ENCODE peak calls at places on chromosomes 16 and 17, in six cellular contexts. One of them, this sample, is unnamed.

GRCh38 chr16:80932725-80933124 is 74.0 kb downstream of the CMC2 start:
- DNase-seq in ascending aorta: peak
- DNase-seq in GM23338: peak
- DNase-seq in activated CD8-positive, alpha-beta T cell treated with anti-CD3 and anti-CD28 coated beads for 36 hours: no peak
- DNase-seq in T-helper 2 cell: no peak
- DNase-seq in brain microvascular endothelial cell: peak
- DNase-seq in this sample: no peak

GRCh38 chr17:6435968-6436367 is 1.0 kb upstream of the AIPL1 start:
- DNase-seq in ascending aorta: no peak
- DNase-seq in brain microvascular endothelial cell: peak
- DNase-seq in GM23338: peak
- DNase-seq in activated CD8-positive, alpha-beta T cell treated with anti-CD3 and anti-CD28 coated beads for 36 hours: peak
- DNase-seq in T-helper 2 cell: peak
- DNase-seq in this sample: peak

GRCh38 chr16:50763211-50763610 is 21.3 kb downstream of the CYLD start:
- DNase-seq in ascending aorta: no peak
- DNase-seq in GM23338: no peak
- DNase-seq in T-helper 2 cell: no peak
- DNase-seq in brain microvascular endothelial cell: no peak
- DNase-seq in activated CD8-positive, alpha-beta T cell treated with anti-CD3 and anti-CD28 coated beads for 36 hours: no peak
- DNase-seq in this sample: no peak

GRCh38 chr16:64469906-64470702 is 651.8 kb downstream of the CDH11 start:
- DNase-seq in brain microvascular endothelial cell: no peak
- DNase-seq in activated CD8-positive, alpha-beta T cell treated with anti-CD3 and anti-CD28 coated beads for 36 hours: no peak
- DNase-seq in ascending aorta: no peak
- DNase-seq in T-helper 2 cell: no peak
- DNase-seq in GM23338: no peak
- DNase-seq in this sample: no peak

GRCh38 chr16:64983983-64984382 is 137.9 kb downstream of the CDH11 start:
- DNase-seq in ascending aorta: no peak
- DNase-seq in GM23338: peak
- DNase-seq in activated CD8-positive, alpha-beta T cell treated with anti-CD3 and anti-CD28 coated beads for 36 hours: no peak
- DNase-seq in T-helper 2 cell: no peak
- DNase-seq in brain microvascular endothelial cell: peak
- DNase-seq in this sample: peak

GRCh38 chr17:28328325-28328724 is 6.9 kb downstream of the IFT20 start:
- DNase-seq in GM23338: no peak
- DNase-seq in T-helper 2 cell: no peak
- DNase-seq in activated CD8-positive, alpha-beta T cell treated with anti-CD3 and anti-CD28 coated beads for 36 hours: no peak
- DNase-seq in brain microvascular endothelial cell: no peak
- DNase-seq in ascending aorta: no peak
- DNase-seq in this sample: no peak

GRCh38 chr16:77834600-77834963 is 46.2 kb downstream of the VAT1L start:
- DNase-seq in ascending aorta: no peak
- DNase-seq in brain microvascular endothelial cell: peak
- DNase-seq in activated CD8-positive, alpha-beta T cell treated with anti-CD3 and anti-CD28 coated beads for 36 hours: no peak
- DNase-seq in T-helper 2 cell: no peak
- DNase-seq in GM23338: peak
- DNase-seq in this sample: no peak

GRCh38 chr16:57606847-57607501 is 21.5 kb upstream of the ADGRG1 start:
- DNase-seq in ascending aorta: peak
- DNase-seq in GM23338: no peak
- DNase-seq in activated CD8-positive, alpha-beta T cell treated with anti-CD3 and anti-CD28 coated beads for 36 hours: peak
- DNase-seq in brain microvascular endothelial cell: no peak
- DNase-seq in T-helper 2 cell: no peak
- DNase-seq in this sample: peak

GRCh38 chr17:6186998-6187397 is 116.8 kb downstream of the WSCD1 start:
- DNase-seq in GM23338: no peak
- DNase-seq in ascending aorta: peak
- DNase-seq in activated CD8-positive, alpha-beta T cell treated with anti-CD3 and anti-CD28 coated beads for 36 hours: no peak
- DNase-seq in T-helper 2 cell: no peak
- DNase-seq in brain microvascular endothelial cell: no peak
- DNase-seq in this sample: no peak

This sample was measured in RPMI8226.